ENCODE peak calls at places on chromosomes 6 and 20, in six cellular contexts. One of them, this sample, is unnamed.

GRCh38 chr20:46683939-46684750 is 5.1 kb downstream of the TP53RK start:
- DNase-seq in H9: peak; percentile 83
- DNase-seq in mesenchymal stem cell: peak; percentile 62
- DNase-seq in neuronal stem cell: peak; percentile 45
- DNase-seq in mesendoderm: peak; percentile 93
- DNase-seq in IMR-90: peak; percentile 80
- DNase-seq in this sample: peak; percentile 83

GRCh38 chr6:126628125-126628524 is 288.2 kb downstream of the CENPW start:
- DNase-seq in IMR-90: no peak
- DNase-seq in mesendoderm: peak; percentile 72
- DNase-seq in H9: no peak
- DNase-seq in mesenchymal stem cell: no peak
- DNase-seq in neuronal stem cell: no peak
- DNase-seq in this sample: no peak

GRCh38 chr20:41424025-41424424 is 57.4 kb upstream of the EMILIN3 start:
- DNase-seq in mesendoderm: no peak
- DNase-seq in IMR-90: no peak
- DNase-seq in H9: no peak
- DNase-seq in mesenchymal stem cell: no peak
- DNase-seq in neuronal stem cell: no peak
- DNase-seq in this sample: no peak

GRCh38 chr20:10113746-10114145 is 79.0 kb downstream of the ANKEF1 start:
- DNase-seq in IMR-90: no peak
- DNase-seq in mesenchymal stem cell: no peak
- DNase-seq in neuronal stem cell: no peak
- DNase-seq in mesendoderm: no peak
- DNase-seq in H9: no peak
- DNase-seq in this sample: no peak

GRCh38 chr6:39594304-39594703 is 130.9 kb downstream of the KIF6 start:
- DNase-seq in mesenchymal stem cell: no peak
- DNase-seq in neuronal stem cell: no peak
- DNase-seq in mesendoderm: no peak
- DNase-seq in IMR-90: no peak
- DNase-seq in H9: no peak
- DNase-seq in this sample: no peak

GRCh38 chr20:8254911-8255582 is 123.0 kb downstream of the PLCB1 start:
- DNase-seq in mesenchymal stem cell: peak; percentile 79
- DNase-seq in mesendoderm: no peak
- DNase-seq in H9: no peak
- DNase-seq in neuronal stem cell: no peak
- DNase-seq in IMR-90: peak; percentile 82
- DNase-seq in this sample: no peak

GRCh38 chr6:34259529-34260069 is 10.8 kb upstream of the SMIM29 start:
- DNase-seq in mesenchymal stem cell: no peak
- DNase-seq in H9: no peak
- DNase-seq in neuronal stem cell: no peak
- DNase-seq in IMR-90: no peak
- DNase-seq in mesendoderm: no peak
- DNase-seq in this sample: no peak

GRCh38 chr6:85449818-85450577 is at the start of gene NT5E:
- DNase-seq in IMR-90: peak; percentile 69
- DNase-seq in neuronal stem cell: peak; percentile 51
- DNase-seq in mesendoderm: peak; percentile 78
- DNase-seq in H9: peak; percentile 89
- DNase-seq in mesenchymal stem cell: peak; percentile 82
- DNase-seq in this sample: peak; percentile 88

GRCh38 chr6:40946738-40947301 is 92.2 kb downstream of the UNC5CL start:
- DNase-seq in mesenchymal stem cell: no peak
- DNase-seq in IMR-90: no peak
- DNase-seq in H9: no peak
- DNase-seq in neuronal stem cell: no peak
- DNase-seq in mesendoderm: no peak
- DNase-seq in this sample: no peak

GRCh38 chr20:11891081-11891826 is 26.4 kb upstream of the BTBD3 start:
- DNase-seq in mesenchymal stem cell: peak; percentile 70
- DNase-seq in mesendoderm: peak; percentile 57
- DNase-seq in IMR-90: peak; percentile 34
- DNase-seq in H9: peak; percentile 50
- DNase-seq in neuronal stem cell: peak; percentile 65
- DNase-seq in this sample: peak; percentile 75

GRCh38 chr6:4610256-4610655 is 165.9 kb upstream of the CDYL start:
- DNase-seq in neuronal stem cell: no peak
- DNase-seq in H9: no peak
- DNase-seq in mesendoderm: peak; percentile 18
- DNase-seq in IMR-90: peak; percentile 77
- DNase-seq in mesenchymal stem cell: peak; percentile 49
- DNase-seq in this sample: no peak

GRCh38 chr6:119040229-119040628 is 38.2 kb downstream of the FAM184A start:
- DNase-seq in H9: no peak
- DNase-seq in mesendoderm: no peak
- DNase-seq in mesenchymal stem cell: no peak
- DNase-seq in neuronal stem cell: no peak
- DNase-seq in IMR-90: no peak
- DNase-seq in this sample: peak; percentile 70

GRCh38 chr6:135233676-135234491 is 52.8 kb downstream of the MYB start:
- DNase-seq in neuronal stem cell: no peak
- DNase-seq in H9: no peak
- DNase-seq in mesenchymal stem cell: peak; percentile 17
- DNase-seq in IMR-90: no peak
- DNase-seq in mesendoderm: no peak
- DNase-seq in this sample: no peak

GRCh38 chr6:168277274-168277669 is 42.3 kb downstream of the DACT2 start:
- DNase-seq in mesendoderm: no peak
- DNase-seq in neuronal stem cell: no peak
- DNase-seq in IMR-90: no peak
- DNase-seq in mesenchymal stem cell: no peak
- DNase-seq in H9: no peak
- DNase-seq in this sample: no peak

GRCh38 chr20:49283703-49284625 is 6.1 kb upstream of the ZNFX1 start:
- DNase-seq in H9: no peak
- DNase-seq in IMR-90: no peak
- DNase-seq in neuronal stem cell: no peak
- DNase-seq in mesendoderm: peak; percentile 54
- DNase-seq in mesenchymal stem cell: peak; percentile 14
- DNase-seq in this sample: no peak

GRCh38 chr6:137921823-137922222 is 54.8 kb downstream of the TNFAIP3 start:
- DNase-seq in IMR-90: no peak
- DNase-seq in mesendoderm: no peak
- DNase-seq in neuronal stem cell: no peak
- DNase-seq in mesenchymal stem cell: no peak
- DNase-seq in H9: no peak
- DNase-seq in this sample: no peak

GRCh38 chr20:19975901-19976300 is 41.3 kb upstream of the NAA20 start:
- DNase-seq in neuronal stem cell: no peak
- DNase-seq in mesendoderm: no peak
- DNase-seq in mesenchymal stem cell: no peak
- DNase-seq in H9: no peak
- DNase-seq in IMR-90: no peak
- DNase-seq in this sample: no peak

GRCh38 chr6:116096979-116097816 is 3.5 kb upstream of the NT5DC1 start:
- DNase-seq in neuronal stem cell: no peak
- DNase-seq in mesenchymal stem cell: peak; percentile 21
- DNase-seq in mesendoderm: no peak
- DNase-seq in IMR-90: peak; percentile 44
- DNase-seq in H9: no peak
- DNase-seq in this sample: peak; percentile 36

GRCh38 chr6:89079611-89080213 is 839 bp upstream of the PNRC1 start:
- DNase-seq in mesenchymal stem cell: peak; percentile 86
- DNase-seq in neuronal stem cell: peak; percentile 35
- DNase-seq in IMR-90: peak; percentile 74
- DNase-seq in H9: no peak
- DNase-seq in mesendoderm: peak; percentile 59
- DNase-seq in this sample: peak; percentile 62
- H3K4ac ChIP-seq in mesenchymal stem cell: no peak overlapping the region
- H3K4ac ChIP-seq in neuronal stem cell: no peak overlapping the region
- H3K4ac ChIP-seq in IMR-90: peak overlapping the region; percentile 27
- H3K4ac ChIP-seq in H9: no peak overlapping the region
- H3K4ac ChIP-seq in mesendoderm: no peak overlapping the region
- H3K4ac ChIP-seq in this sample: no peak overlapping the region

DNA sequence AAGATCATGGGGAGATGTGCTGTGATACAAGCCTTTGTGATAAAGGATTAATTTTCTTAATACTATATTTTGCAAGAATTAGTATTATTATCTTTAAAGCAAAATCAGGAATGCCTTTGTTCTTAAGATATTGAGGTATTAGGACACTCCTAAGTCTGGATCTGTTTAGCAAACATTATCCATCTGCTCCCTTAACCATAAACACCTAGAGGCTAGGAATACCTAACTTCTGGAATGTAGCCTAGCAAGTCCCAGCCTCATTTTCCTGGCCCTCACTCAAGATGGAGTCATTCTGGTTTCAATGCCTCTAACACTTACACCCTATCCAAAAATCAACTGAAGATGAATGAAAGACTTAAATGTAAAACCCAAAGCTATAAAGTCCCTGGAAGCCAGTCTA is 106.3 kb upstream of the GJE1 start:
- DNase-seq in neuronal stem cell: no peak
- DNase-seq in mesendoderm: peak; percentile 54
- DNase-seq in IMR-90: no peak
- DNase-seq in mesenchymal stem cell: no peak
- DNase-seq in H9: no peak
- DNase-seq in this sample: peak; percentile 88
- H3K4me2 ChIP-seq in neuronal stem cell: no peak overlapping the region
- H3K4me2 ChIP-seq in mesendoderm: no peak overlapping the region
- H3K4me2 ChIP-seq in IMR-90: no peak overlapping the region
- H3K4me2 ChIP-seq in mesenchymal stem cell: no peak overlapping the region
- H3K4me2 ChIP-seq in H9: no peak overlapping the region
- H3K4me2 ChIP-seq in this sample: no peak overlapping the region

DNA sequence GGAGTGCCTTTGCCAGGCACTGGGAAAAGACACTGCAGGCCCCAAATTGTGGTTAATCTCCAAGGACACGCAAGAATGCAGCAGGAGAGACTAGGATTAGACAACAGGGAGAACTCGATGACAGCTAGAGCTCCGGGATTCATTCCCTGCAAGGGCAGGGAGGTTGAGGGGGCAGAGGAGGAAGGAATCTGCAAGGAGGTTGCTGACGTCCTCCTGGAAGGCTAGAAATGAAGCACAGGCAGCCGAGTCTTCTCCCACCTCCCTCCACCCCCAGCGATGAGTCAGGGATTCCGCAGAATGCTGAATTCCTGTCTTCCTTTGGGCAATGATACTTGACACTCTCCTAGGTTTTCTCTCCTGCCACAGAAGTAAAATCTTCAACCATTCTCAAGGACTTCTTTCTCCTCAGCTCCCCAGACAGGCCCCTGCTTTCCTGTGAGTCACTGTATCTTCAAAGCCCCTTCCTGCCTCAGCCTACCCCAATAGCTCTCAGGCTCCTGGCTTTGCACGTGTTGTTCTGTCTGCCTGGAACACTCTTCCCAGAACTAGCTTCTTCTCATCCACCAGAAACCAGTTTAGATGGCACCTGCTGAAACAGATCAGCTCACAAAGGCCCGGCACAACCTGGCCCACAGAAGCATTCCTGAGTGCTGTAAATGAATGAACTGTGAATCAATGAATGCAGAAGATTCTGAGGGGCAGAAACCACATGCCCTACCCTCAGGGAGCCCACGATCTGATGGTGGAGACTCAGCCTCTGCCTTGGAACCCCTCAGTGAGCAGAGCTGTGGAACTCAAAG is 85.6 kb downstream of the MRPL14 start:
- DNase-seq in mesenchymal stem cell: peak; percentile 99
- DNase-seq in mesendoderm: peak; percentile 98
- DNase-seq in IMR-90: peak; percentile 99
- DNase-seq in H9: peak; percentile 84
- DNase-seq in neuronal stem cell: peak; percentile 15
- DNase-seq in this sample: peak; percentile 71
- H3K4ac ChIP-seq in mesenchymal stem cell: peak overlapping the region; percentile 98
- H3K4ac ChIP-seq in mesendoderm: no peak overlapping the region
- H3K4ac ChIP-seq in IMR-90: peak overlapping the region; percentile 97
- H3K4ac ChIP-seq in H9: no peak overlapping the region
- H3K4ac ChIP-seq in neuronal stem cell: no peak overlapping the region
- H3K4ac ChIP-seq in this sample: no peak overlapping the region

GRCh38 chr20:37529214-37529967 is 1.7 kb upstream of the BLCAP start:
- DNase-seq in IMR-90: no peak
- DNase-seq in H9: peak; percentile 20
- DNase-seq in mesendoderm: no peak
- DNase-seq in neuronal stem cell: no peak
- DNase-seq in mesenchymal stem cell: no peak
- DNase-seq in this sample: no peak

GRCh38 chr20:37530696-37531095 is 3.0 kb upstream of the BLCAP start:
- DNase-seq in neuronal stem cell: no peak
- DNase-seq in mesendoderm: no peak
- DNase-seq in mesenchymal stem cell: no peak
- DNase-seq in H9: no peak
- DNase-seq in IMR-90: no peak
- DNase-seq in this sample: peak; percentile 50

GRCh38 chr20:37531856-37532255 is 4.2 kb upstream of the BLCAP start:
- DNase-seq in mesendoderm: no peak
- DNase-seq in neuronal stem cell: no peak
- DNase-seq in mesenchymal stem cell: no peak
- DNase-seq in H9: peak; percentile 8
- DNase-seq in IMR-90: no peak
- DNase-seq in this sample: no peak

GRCh38 chr20:37528442-37529213 is 952 bp upstream of the BLCAP start:
- DNase-seq in mesendoderm: no peak
- DNase-seq in mesenchymal stem cell: no peak
- DNase-seq in IMR-90: no peak
- DNase-seq in H9: no peak
- DNase-seq in neuronal stem cell: no peak
- DNase-seq in this sample: no peak

DNA sequence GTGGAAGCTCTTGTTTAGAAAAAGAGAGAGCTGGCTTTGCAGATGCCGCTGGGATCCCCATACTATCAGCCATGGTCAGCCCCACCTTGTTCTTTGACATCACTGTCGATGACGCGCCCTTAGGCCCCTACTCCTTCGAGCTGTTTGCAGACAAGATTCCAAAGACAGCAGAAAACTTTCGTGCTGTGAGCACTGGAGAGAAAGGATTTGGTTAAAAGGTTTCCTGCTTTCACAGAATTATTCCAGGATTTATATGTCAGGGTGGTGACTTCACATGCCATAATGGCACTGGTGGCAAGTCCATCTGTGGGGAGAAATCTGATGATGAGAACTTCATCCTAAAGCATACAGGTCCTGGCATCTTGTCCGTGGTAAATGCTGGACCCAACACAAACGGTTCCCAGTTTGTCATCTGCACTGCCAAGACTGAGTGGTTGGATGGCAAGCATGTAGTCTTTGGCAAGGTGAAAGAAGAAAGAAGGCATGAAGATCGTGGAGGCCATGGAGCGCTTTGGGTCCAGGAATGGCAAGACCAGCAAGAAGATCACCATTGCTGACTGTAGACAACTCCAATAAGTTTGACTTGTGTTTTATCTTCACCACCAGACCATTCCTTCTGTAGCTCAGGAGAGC is 2.4 kb upstream of the BLCAP start:
- DNase-seq in mesendoderm: no peak
- DNase-seq in IMR-90: no peak
- DNase-seq in mesenchymal stem cell: no peak
- DNase-seq in H9: peak; percentile 2
- DNase-seq in neuronal stem cell: no peak
- DNase-seq in this sample: no peak
- H3K4me2 ChIP-seq in mesendoderm: no peak overlapping the region
- H3K4me2 ChIP-seq in IMR-90: no peak overlapping the region
- H3K4me2 ChIP-seq in mesenchymal stem cell: no peak overlapping the region
- H3K4me2 ChIP-seq in H9: no peak overlapping the region
- H3K4me2 ChIP-seq in neuronal stem cell: no peak overlapping the region
- H3K4me2 ChIP-seq in this sample: no peak overlapping the region

This sample was measured in trophoblast cell.